ENCODE peak calls at places on chromosomes 7 and 10, in four cellular contexts. One of them, this sample, is unnamed. For H3K36me3, the result is how much of the 10 kb centered on the place peaks cover.

GRCh38 chr10:6813876-6814275 is 233.8 kb upstream of the PRKCQ start:
- DNase-seq in left ventricle myocardium inferior: no peak
- DNase-seq in K562: no peak
- DNase-seq in breast epithelium: no peak
- DNase-seq in this sample: no peak

GRCh38 chr7:101112233-101112632 is 14.7 kb upstream of the SERPINE1 start:
- DNase-seq in K562: no peak
- DNase-seq in breast epithelium: no peak
- DNase-seq in left ventricle myocardium inferior: peak
- DNase-seq in this sample: peak

GRCh38 chr7:778271-778967 is 51.3 kb upstream of the PRKAR1B start:
- DNase-seq in breast epithelium: no peak
- DNase-seq in K562: no peak
- DNase-seq in left ventricle myocardium inferior: no peak
- DNase-seq in this sample: no peak

GRCh38 chr10:113856563-113856962 is 2.1 kb downstream of the NHLRC2 start:
- DNase-seq in K562: no peak
- DNase-seq in breast epithelium: no peak
- DNase-seq in left ventricle myocardium inferior: no peak
- DNase-seq in this sample: no peak

GRCh38 chr10:86299562-86299961 is 67.0 kb downstream of the GRID1 start:
- DNase-seq in breast epithelium: no peak
- DNase-seq in K562: no peak
- DNase-seq in left ventricle myocardium inferior: no peak
- DNase-seq in this sample: no peak

GRCh38 chr7:131606346-131607290 is 50.2 kb upstream of the PODXL start:
- DNase-seq in left ventricle myocardium inferior: no peak
- DNase-seq in breast epithelium: no peak
- DNase-seq in K562: no peak
- DNase-seq in this sample: no peak

GRCh38 chr7:676246-676971 is 50.1 kb upstream of the DNAAF5 start:
- DNase-seq in left ventricle myocardium inferior: no peak
- DNase-seq in breast epithelium: no peak
- DNase-seq in K562: no peak
- DNase-seq in this sample: no peak

GRCh38 chr10:86651021-86651471 is 3.3 kb upstream of the OPN4 start:
- DNase-seq in breast epithelium: peak
- DNase-seq in left ventricle myocardium inferior: no peak
- DNase-seq in K562: no peak
- DNase-seq in this sample: peak

GRCh38 chr7:31214751-31215150 is 125.8 kb downstream of the NEUROD6 start:
- DNase-seq in breast epithelium: no peak
- DNase-seq in left ventricle myocardium inferior: no peak
- DNase-seq in K562: no peak
- DNase-seq in this sample: no peak

GRCh38 chr10:85641479-85641967 is 725.1 kb downstream of the GRID1 start:
- DNase-seq in left ventricle myocardium inferior: no peak
- DNase-seq in K562: no peak
- DNase-seq in breast epithelium: no peak
- DNase-seq in this sample: no peak

GRCh38 chr10:122688293-122688989 is 11.2 kb downstream of the C10orf120 start:
- DNase-seq in breast epithelium: no peak
- DNase-seq in K562: no peak
- DNase-seq in left ventricle myocardium inferior: peak
- DNase-seq in this sample: peak

GRCh38 chr10:60942604-60943269 is 1.2 kb downstream of the RHOBTB1 start:
- DNase-seq in K562: peak
- DNase-seq in left ventricle myocardium inferior: peak
- DNase-seq in breast epithelium: no peak
- DNase-seq in this sample: peak

GRCh38 chr10:112826018-112826697 is 123.9 kb upstream of the TCF7L2 start:
- DNase-seq in K562: no peak
- DNase-seq in breast epithelium: no peak
- DNase-seq in left ventricle myocardium inferior: no peak
- DNase-seq in this sample: no peak

GRCh38 chr10:102628451-102628911 is 15.8 kb upstream of the TRIM8 start:
- DNase-seq in left ventricle myocardium inferior: peak
- DNase-seq in breast epithelium: no peak
- DNase-seq in K562: no peak
- DNase-seq in this sample: no peak
- TF ChIP-seq CTCF in left ventricle myocardium inferior: peak
- TF ChIP-seq CTCF in breast epithelium: no peak
- TF ChIP-seq CTCF in K562: no peak
- TF ChIP-seq CTCF in this sample: no peak

GRCh38 chr10:74103560-74104248 is 46.9 kb downstream of the AP3M1 start:
- DNase-seq in K562: peak
- DNase-seq in breast epithelium: no peak
- DNase-seq in left ventricle myocardium inferior: no peak
- DNase-seq in this sample: no peak
- H3K36me3 ChIP-seq in K562: half or more
- H3K36me3 ChIP-seq in breast epithelium: under half
- H3K36me3 ChIP-seq in left ventricle myocardium inferior: half or more
- H3K36me3 ChIP-seq in this sample: half or more

GRCh38 chr7:118264836-118265235 is 40.3 kb downstream of the ANKRD7 start:
- DNase-seq in breast epithelium: no peak
- DNase-seq in K562: no peak
- DNase-seq in left ventricle myocardium inferior: no peak
- DNase-seq in this sample: no peak

GRCh38 chr7:118259115-118259514 is 34.6 kb downstream of the ANKRD7 start:
- DNase-seq in breast epithelium: no peak
- DNase-seq in left ventricle myocardium inferior: no peak
- DNase-seq in K562: no peak
- DNase-seq in this sample: no peak
- TF ChIP-seq CTCF in breast epithelium: no peak
- TF ChIP-seq CTCF in left ventricle myocardium inferior: peak
- TF ChIP-seq CTCF in K562: no peak
- TF ChIP-seq CTCF in this sample: no peak

GRCh38 chr10:21927601-21928000 is 75.9 kb downstream of the DNAJC1 start:
- DNase-seq in breast epithelium: no peak
- DNase-seq in left ventricle myocardium inferior: no peak
- DNase-seq in K562: no peak
- DNase-seq in this sample: no peak
- H3K36me3 ChIP-seq in breast epithelium: under half
- H3K36me3 ChIP-seq in left ventricle myocardium inferior: under half
- H3K36me3 ChIP-seq in K562: under half
- H3K36me3 ChIP-seq in this sample: under half

GRCh38 chr7:41476117-41476803 is 226.6 kb downstream of the INHBA start:
- DNase-seq in K562: no peak
- DNase-seq in breast epithelium: no peak
- DNase-seq in left ventricle myocardium inferior: no peak
- DNase-seq in this sample: no peak
- TF ChIP-seq CTCF in K562: no peak
- TF ChIP-seq CTCF in breast epithelium: no peak
- TF ChIP-seq CTCF in left ventricle myocardium inferior: no peak
- TF ChIP-seq CTCF in this sample: no peak